ENCODE peak calls at places on chromosome 5, in four cellular contexts. One of them, this sample, is unnamed.
A peak's percentile ranks its signal among the peaks of the same experiment; 100 is the strongest.

GRCh38 chr5:137752873-137753226 is 1.3 kb downstream of the HNRNPA0 start:
- DNase-seq in NCI-H2029: no peak
- DNase-seq in left ventricle myocardium superior: no peak
- DNase-seq in COR-L47: no peak
- DNase-seq in this sample: peak; percentile 46

GRCh38 chr5:80793354-80793753 is 138.6 kb upstream of the DHFR start:
- DNase-seq in left ventricle myocardium superior: no peak
- DNase-seq in COR-L47: no peak
- DNase-seq in NCI-H2029: no peak
- DNase-seq in this sample: no peak

GRCh38 chr5:173794901-173795416 is 93.2 kb upstream of the CPEB4 start:
- DNase-seq in NCI-H2029: no peak
- DNase-seq in COR-L47: no peak
- DNase-seq in left ventricle myocardium superior: no peak
- DNase-seq in this sample: no peak

GRCh38 chr5:115455241-115455640 is 89.3 kb downstream of the FEM1C start:
- DNase-seq in left ventricle myocardium superior: no peak
- DNase-seq in COR-L47: no peak
- DNase-seq in NCI-H2029: no peak
- DNase-seq in this sample: no peak

GRCh38 chr5:154369682-154370081 is 76.1 kb upstream of the SAP30L start:
- DNase-seq in left ventricle myocardium superior: no peak
- DNase-seq in COR-L47: no peak
- DNase-seq in NCI-H2029: no peak
- DNase-seq in this sample: no peak

GRCh38 chr5:181243521-181244307 is at the start of gene RACK1:
- DNase-seq in NCI-H2029: no peak
- DNase-seq in left ventricle myocardium superior: peak; percentile 89
- DNase-seq in COR-L47: no peak
- DNase-seq in this sample: peak; percentile 90

GRCh38 chr5:1417586-1418225 is 27.5 kb downstream of the SLC6A3 start:
- DNase-seq in COR-L47: no peak
- DNase-seq in NCI-H2029: no peak
- DNase-seq in left ventricle myocardium superior: peak; percentile 10
- DNase-seq in this sample: peak; percentile 44

GRCh38 chr5:65874241-65874640 is 52.1 kb upstream of the ERBIN start:
- DNase-seq in NCI-H2029: no peak
- DNase-seq in COR-L47: no peak
- DNase-seq in left ventricle myocardium superior: no peak
- DNase-seq in this sample: no peak

GRCh38 chr5:56615750-56616149 is 199.6 kb upstream of the MAP3K1 start:
- DNase-seq in left ventricle myocardium superior: no peak
- DNase-seq in COR-L47: no peak
- DNase-seq in NCI-H2029: no peak
- DNase-seq in this sample: peak; percentile 38

GRCh38 chr5:73592546-73592945 is 27.0 kb downstream of the UTP15 start:
- DNase-seq in COR-L47: no peak
- DNase-seq in left ventricle myocardium superior: no peak
- DNase-seq in NCI-H2029: no peak
- DNase-seq in this sample: no peak

GRCh38 chr5:147427784-147428401 is 82.0 kb downstream of the DPYSL3 start:
- DNase-seq in COR-L47: no peak
- DNase-seq in NCI-H2029: peak; percentile 32
- DNase-seq in left ventricle myocardium superior: no peak
- DNase-seq in this sample: no peak

GRCh38 chr5:56545016-56545415 is 270.3 kb upstream of the MAP3K1 start:
- DNase-seq in NCI-H2029: no peak
- DNase-seq in left ventricle myocardium superior: no peak
- DNase-seq in COR-L47: no peak
- DNase-seq in this sample: no peak

GRCh38 chr5:126490167-126490937 is 67.1 kb downstream of the GRAMD2B start:
- DNase-seq in COR-L47: peak; percentile 31
- DNase-seq in NCI-H2029: no peak
- DNase-seq in left ventricle myocardium superior: no peak
- DNase-seq in this sample: no peak

GRCh38 chr5:105898183-105898582 is 1772.6 kb downstream of the EFNA5 start:
- DNase-seq in COR-L47: no peak
- DNase-seq in NCI-H2029: no peak
- DNase-seq in left ventricle myocardium superior: no peak
- DNase-seq in this sample: no peak

GRCh38 chr5:10894445-10895054 is 133.5 kb upstream of the DAP start:
- DNase-seq in COR-L47: no peak
- DNase-seq in NCI-H2029: no peak
- DNase-seq in left ventricle myocardium superior: no peak
- DNase-seq in this sample: peak; percentile 31

GRCh38 chr5:60184599-60184998 is 291.1 kb upstream of the PDE4D start:
- DNase-seq in COR-L47: no peak
- DNase-seq in left ventricle myocardium superior: no peak
- DNase-seq in NCI-H2029: no peak
- DNase-seq in this sample: no peak

GRCh38 chr5:124343451-124343867 is 403.0 kb downstream of the ZNF608 start:
- DNase-seq in left ventricle myocardium superior: no peak
- DNase-seq in NCI-H2029: peak; percentile 44
- DNase-seq in COR-L47: no peak
- DNase-seq in this sample: no peak

GRCh38 chr5:122761115-122761514 is 13.8 kb upstream of the SNX2 start:
- DNase-seq in NCI-H2029: no peak
- DNase-seq in left ventricle myocardium superior: no peak
- DNase-seq in COR-L47: no peak
- DNase-seq in this sample: no peak

GRCh38 chr5:18394154-18394804 is 760.0 kb downstream of the TAF11L14 start:
- DNase-seq in NCI-H2029: no peak
- DNase-seq in COR-L47: peak; percentile 4
- DNase-seq in left ventricle myocardium superior: peak; percentile 30
- DNase-seq in this sample: no peak

GRCh38 chr5:56620903-56621680 is 194.3 kb upstream of the MAP3K1 start:
- DNase-seq in left ventricle myocardium superior: no peak
- DNase-seq in NCI-H2029: no peak
- DNase-seq in COR-L47: no peak
- DNase-seq in this sample: no peak